ENCODE peak calls at places on chromosome 2, in five cellular contexts. One of them, this sample, is unnamed.
A peak's percentile ranks its signal among the peaks of the same experiment; 100 is the strongest.

GRCh38 chr2:197108758-197109157 is 182.3 kb upstream of the PGAP1 start:
- DNase-seq in DMS153: no peak
- DNase-seq in T-helper 1 cell: no peak
- DNase-seq in MM.1S: no peak
- DNase-seq in stimulated activated CD4-positive, alpha-beta T cell treated with anti-CD3 and anti-CD28 coated beads, TNF-alpha, amount 100 ng/mL, for 1 hour: no peak
- DNase-seq in this sample: no peak

GRCh38 chr2:219001577-219002394 is 8.6 kb upstream of the CRYBA2 start:
- DNase-seq in DMS153: peak; percentile 98
- DNase-seq in T-helper 1 cell: no peak
- DNase-seq in MM.1S: peak; percentile 52
- DNase-seq in stimulated activated CD4-positive, alpha-beta T cell treated with anti-CD3 and anti-CD28 coated beads, TNF-alpha, amount 100 ng/mL, for 1 hour: no peak
- DNase-seq in this sample: peak; percentile 85

GRCh38 chr2:189360861-189361260 is 80.4 kb upstream of the WDR75 start:
- DNase-seq in DMS153: no peak
- DNase-seq in T-helper 1 cell: no peak
- DNase-seq in MM.1S: no peak
- DNase-seq in stimulated activated CD4-positive, alpha-beta T cell treated with anti-CD3 and anti-CD28 coated beads, TNF-alpha, amount 100 ng/mL, for 1 hour: no peak
- DNase-seq in this sample: no peak

GRCh38 chr2:144256996-144257707 is 262.8 kb downstream of the ZEB2 start:
- DNase-seq in DMS153: no peak
- DNase-seq in T-helper 1 cell: no peak
- DNase-seq in MM.1S: no peak
- DNase-seq in stimulated activated CD4-positive, alpha-beta T cell treated with anti-CD3 and anti-CD28 coated beads, TNF-alpha, amount 100 ng/mL, for 1 hour: no peak
- DNase-seq in this sample: no peak

GRCh38 chr2:164661349-164661748 is 40.1 kb upstream of the GRB14 start:
- DNase-seq in DMS153: no peak
- DNase-seq in T-helper 1 cell: no peak
- DNase-seq in MM.1S: no peak
- DNase-seq in stimulated activated CD4-positive, alpha-beta T cell treated with anti-CD3 and anti-CD28 coated beads, TNF-alpha, amount 100 ng/mL, for 1 hour: no peak
- DNase-seq in this sample: no peak

GRCh38 chr2:113791697-113792590 is 35.5 kb upstream of the SLC35F5 start:
- DNase-seq in DMS153: no peak
- DNase-seq in T-helper 1 cell: no peak
- DNase-seq in MM.1S: peak; percentile 89
- DNase-seq in stimulated activated CD4-positive, alpha-beta T cell treated with anti-CD3 and anti-CD28 coated beads, TNF-alpha, amount 100 ng/mL, for 1 hour: no peak
- DNase-seq in this sample: peak; percentile 17

GRCh38 chr2:174786066-174786725 is 21.9 kb upstream of the CHRNA1 start:
- DNase-seq in DMS153: no peak
- DNase-seq in T-helper 1 cell: no peak
- DNase-seq in MM.1S: no peak
- DNase-seq in stimulated activated CD4-positive, alpha-beta T cell treated with anti-CD3 and anti-CD28 coated beads, TNF-alpha, amount 100 ng/mL, for 1 hour: no peak
- DNase-seq in this sample: no peak

GRCh38 chr2:231674587-231675334 is 33.6 kb upstream of the PTMA start:
- DNase-seq in DMS153: peak; percentile 34
- DNase-seq in T-helper 1 cell: peak; percentile 28
- DNase-seq in MM.1S: peak; percentile 75
- DNase-seq in stimulated activated CD4-positive, alpha-beta T cell treated with anti-CD3 and anti-CD28 coated beads, TNF-alpha, amount 100 ng/mL, for 1 hour: peak; percentile 24
- DNase-seq in this sample: peak; percentile 60

GRCh38 chr2:69907216-69907615 is 7.7 kb upstream of the MXD1 start:
- DNase-seq in DMS153: no peak
- DNase-seq in T-helper 1 cell: no peak
- DNase-seq in MM.1S: no peak
- DNase-seq in stimulated activated CD4-positive, alpha-beta T cell treated with anti-CD3 and anti-CD28 coated beads, TNF-alpha, amount 100 ng/mL, for 1 hour: no peak
- DNase-seq in this sample: no peak

GRCh38 chr2:3192281-3192818 is 185.3 kb downstream of the EIPR1 start:
- DNase-seq in DMS153: no peak
- DNase-seq in T-helper 1 cell: no peak
- DNase-seq in MM.1S: no peak
- DNase-seq in stimulated activated CD4-positive, alpha-beta T cell treated with anti-CD3 and anti-CD28 coated beads, TNF-alpha, amount 100 ng/mL, for 1 hour: no peak
- DNase-seq in this sample: no peak

GRCh38 chr2:39642054-39642742 is 23.5 kb upstream of the TMEM178A start:
- DNase-seq in DMS153: no peak
- DNase-seq in T-helper 1 cell: no peak
- DNase-seq in MM.1S: no peak
- DNase-seq in stimulated activated CD4-positive, alpha-beta T cell treated with anti-CD3 and anti-CD28 coated beads, TNF-alpha, amount 100 ng/mL, for 1 hour: no peak
- DNase-seq in this sample: peak; percentile 83

GRCh38 chr2:83900859-83901258 is 558.2 kb downstream of the SUCLG1 start:
- DNase-seq in DMS153: no peak
- DNase-seq in T-helper 1 cell: no peak
- DNase-seq in MM.1S: no peak
- DNase-seq in stimulated activated CD4-positive, alpha-beta T cell treated with anti-CD3 and anti-CD28 coated beads, TNF-alpha, amount 100 ng/mL, for 1 hour: no peak
- DNase-seq in this sample: no peak

GRCh38 chr2:72871880-72872279 is 15.3 kb upstream of the SPR start:
- DNase-seq in DMS153: no peak
- DNase-seq in T-helper 1 cell: no peak
- DNase-seq in MM.1S: no peak
- DNase-seq in stimulated activated CD4-positive, alpha-beta T cell treated with anti-CD3 and anti-CD28 coated beads, TNF-alpha, amount 100 ng/mL, for 1 hour: no peak
- DNase-seq in this sample: no peak

GRCh38 chr2:59277656-59278055 is 1036.5 kb upstream of the FANCL start:
- DNase-seq in DMS153: no peak
- DNase-seq in T-helper 1 cell: no peak
- DNase-seq in MM.1S: no peak
- DNase-seq in stimulated activated CD4-positive, alpha-beta T cell treated with anti-CD3 and anti-CD28 coated beads, TNF-alpha, amount 100 ng/mL, for 1 hour: no peak
- DNase-seq in this sample: no peak

GRCh38 chr2:3172265-3172935 is 205.2 kb downstream of the EIPR1 start:
- DNase-seq in DMS153: peak; percentile 97
- DNase-seq in T-helper 1 cell: no peak
- DNase-seq in MM.1S: no peak
- DNase-seq in stimulated activated CD4-positive, alpha-beta T cell treated with anti-CD3 and anti-CD28 coated beads, TNF-alpha, amount 100 ng/mL, for 1 hour: no peak
- DNase-seq in this sample: no peak

GRCh38 chr2:2502150-2502549 is 171.1 kb upstream of the MYT1L start:
- DNase-seq in DMS153: no peak
- DNase-seq in T-helper 1 cell: no peak
- DNase-seq in MM.1S: no peak
- DNase-seq in stimulated activated CD4-positive, alpha-beta T cell treated with anti-CD3 and anti-CD28 coated beads, TNF-alpha, amount 100 ng/mL, for 1 hour: no peak
- DNase-seq in this sample: no peak

This sample was measured in RPMI8226.